ENCODE peak calls at places on chromosome 13, in seven cellular contexts. E is fibroblast of pulmonary artery; C is esophagus squamous epithelium; L is astrocyte of the hippocampus; S is epithelial cell of proximal tubule; M is stimulated activated CD4-positive, alpha-beta T cell treated with anti-CD3 and anti-CD28 coated beads, TNF-alpha, amount 100 ng/mL, for 48 hours; F is uterus. N is an unnamed sample.
A peak's percentile ranks its signal among the peaks of the same experiment; 100 is the strongest.

GRCh38 chr13:99867535-99868271 is 103.9 kb downstream of the ZIC5 start:
- DNase-seq in L (no peak), E (no peak), M (no peak), F (no peak), S (no peak), C (no peak), N (no peak)

GRCh38 chr13:73794755-73795154 is 339.4 kb downstream of the KLF12 start:
- DNase-seq in L (no peak), C (no peak), M (no peak), F (no peak), S (no peak), E (no peak), N (no peak)

GRCh38 chr13:32261567-32261966 is 53.6 kb downstream of the ZAR1L start:
- DNase-seq in E (peak; percentile 97), S (no peak), F (peak; percentile 96), M (no peak), L (peak; percentile 82), C (no peak), N (peak; percentile 99)

GRCh38 chr13:73060251-73061160 is 1.7 kb downstream of the KLF5 start:
- DNase-seq in C (no peak), M (no peak), E (peak; percentile 69), L (peak; percentile 66), S (no peak), F (peak; percentile 22), N (peak; percentile 24)

GRCh38 chr13:48491423-48492122 is 41.3 kb downstream of the RCBTB2 start:
- DNase-seq in F (no peak), M (no peak), C (no peak), L (no peak), S (no peak), E (no peak), N (no peak)

GRCh38 chr13:85995788-85996418 is 196.7 kb upstream of the SLITRK6 start:
- DNase-seq in M (no peak), C (no peak), F (no peak), L (no peak), E (no peak), S (no peak), N (no peak)

GRCh38 chr13:69959041-69959440 is 148.6 kb upstream of the ATXN8OS start:
- DNase-seq in S (no peak), M (no peak), E (no peak), L (peak; percentile 0), C (no peak), F (no peak), N (no peak)

GRCh38 chr13:103539265-103539664 is 473.0 kb upstream of the SLC10A2 start:
- DNase-seq in M (no peak), E (no peak), S (no peak), C (no peak), L (no peak), F (no peak), N (no peak)

GRCh38 chr13:35283856-35284255 is 192.6 kb downstream of the MAB21L1 start:
- DNase-seq in C (no peak), S (no peak), E (peak; percentile 29), M (no peak), L (no peak), F (no peak), N (peak; percentile 13)

GRCh38 chr13:60288569-60288968 is 108.5 kb upstream of the TDRD3 start:
- DNase-seq in E (no peak), F (no peak), L (no peak), S (no peak), C (no peak), M (no peak), N (no peak)

GRCh38 chr13:30963794-30964193 is 31.3 kb downstream of the TEX26 start:
- DNase-seq in M (no peak), E (peak; percentile 46), S (no peak), C (no peak), F (no peak), L (no peak), N (no peak)

GRCh38 chr13:111429064-111429558 is 108.7 kb downstream of the TEX29 start:
- DNase-seq in F (no peak), C (no peak), M (peak; percentile 4), L (peak; percentile 30), E (peak; percentile 16), S (peak; percentile 2), N (peak; percentile 27)

GRCh38 chr13:87887459-87888123 is 216.4 kb downstream of the SLITRK5 start:
- DNase-seq in F (no peak), E (no peak), C (no peak), M (no peak), L (no peak), S (no peak), N (no peak)

GRCh38 chr13:85076343-85076742 is 722.9 kb downstream of the SLITRK6 start:
- DNase-seq in L (no peak), S (no peak), F (no peak), M (no peak), C (no peak), E (no peak), N (no peak)

GRCh38 chr13:97329331-97329730 is 104.6 kb upstream of the RAP2A start:
- DNase-seq in F (no peak), M (no peak), L (no peak), S (no peak), E (peak; percentile 52), C (no peak), N (peak; percentile 33)

GRCh38 chr13:87674143-87674772 is 3.1 kb downstream of the SLITRK5 start:
- DNase-seq in L (peak; percentile 20), E (no peak), F (no peak), M (no peak), S (no peak), C (no peak), N (no peak)

GRCh38 chr13:26074706-26075105 is 22.9 kb upstream of the SHISA2 start:
- DNase-seq in E (peak; percentile 33), F (no peak), M (no peak), S (no peak), C (no peak), L (peak; percentile 51), N (no peak)

GRCh38 chr13:24208314-24208713 is 47.8 kb downstream of the SPATA13 start:
- DNase-seq in C (no peak), M (no peak), F (no peak), E (peak; percentile 88), L (peak; percentile 91), S (peak; percentile 93), N (peak; percentile 78)

GRCh38 chr13:79427265-79427664 is 21.2 kb upstream of the RBM26 start:
- DNase-seq in E (no peak), F (no peak), L (peak; percentile 59), S (no peak), C (no peak), M (no peak), N (no peak)

GRCh38 chr13:95121516-95121915 is 179.7 kb downstream of the ABCC4 start:
- DNase-seq in E (no peak), L (no peak), C (no peak), S (no peak), M (no peak), F (no peak), N (no peak)

GRCh38 chr13:107422421-107422820 is 792.9 kb downstream of the LIG4 start:
- DNase-seq in C (no peak), F (no peak), S (no peak), E (no peak), M (no peak), L (no peak), N (no peak)

GRCh38 chr13:109357751-109358150 is 428.6 kb downstream of the IRS2 start:
- DNase-seq in C (no peak), M (no peak), E (peak; percentile 23), F (no peak), L (peak; percentile 94), S (no peak), N (no peak)

GRCh38 chr13:39498471-39499114 is 104.4 kb downstream of the LHFPL6 start:
- DNase-seq in S (no peak), E (no peak), F (no peak), L (no peak), C (no peak), M (no peak), N (no peak)

GRCh38 chr13:48783181-48783630 is 129.5 kb downstream of the CYSLTR2 start:
- DNase-seq in F (peak; percentile 21), M (no peak), C (peak; percentile 12), S (peak; percentile 90), L (peak; percentile 16), E (peak; percentile 100), N (peak; percentile 34)

GRCh38 chr13:27172495-27172842 is 858 bp upstream of the USP12 start:
- DNase-seq in M (no peak), F (no peak), S (no peak), L (no peak), C (no peak), E (peak; percentile 72), N (no peak)

GRCh38 chr13:42330991-42331390 is 59.0 kb downstream of the AKAP11 start:
- DNase-seq in C (no peak), S (no peak), E (peak; percentile 13), L (no peak), M (no peak), F (no peak), N (no peak)

GRCh38 chr13:49587311-49587847 is 2.0 kb upstream of the RCBTB1 start:
- DNase-seq in F (no peak), L (peak; percentile 26), M (no peak), S (no peak), E (no peak), C (no peak), N (no peak)

GRCh38 chr13:27159806-27160563 is 11.6 kb downstream of the USP12 start:
- DNase-seq in L (no peak), M (no peak), C (no peak), S (no peak), F (no peak), E (no peak), N (no peak)

GRCh38 chr13:44373247-44373600 is 400 bp upstream of the SERP2 start:
- DNase-seq in L (no peak), M (no peak), E (no peak), F (no peak), C (no peak), S (no peak), N (no peak)

GRCh38 chr13:31860002-31860401 is 120.7 kb downstream of the RXFP2 start:
- DNase-seq in E (no peak), S (no peak), F (no peak), C (no peak), L (peak; percentile 5), M (no peak), N (no peak)

GRCh38 chr13:23599083-23599925 is 29.1 kb downstream of the TNFRSF19 start:
- DNase-seq in S (peak; percentile 50), F (no peak), L (no peak), M (no peak), E (no peak), C (no peak), N (no peak)

N was measured in endothelial cell of umbilical vein.